ENCODE peak calls at places on chromosomes 5 and 9, in ten cellular contexts. T is CD4-positive, alpha-beta T cell; V is colonic mucosa; X is neural crest cell; U is lung; B is neural progenitor cell; S is breast epithelium; A is A549; R is gastrocnemius medialis; M is stomach. P is an unnamed sample.

GRCh38 chr5:133882801-133883200 is 85.6 kb downstream of the C5orf15 start:
- DNase-seq in S (no peak), V (no peak), R (no peak), A (no peak), M (no peak), B (no peak), X (no peak), T (no peak), U (no peak), P (no peak)

GRCh38 chr9:93081931-93082330 is 14.1 kb upstream of the CARD19 start:
- DNase-seq in V (peak; percentile 5), R (no peak), X (no peak), S (no peak), U (no peak), M (no peak), T (no peak), B (no peak), A (no peak), P (no peak)

GRCh38 chr5:54889826-54890225 is 95.6 kb downstream of the ESM1 start:
- DNase-seq in R (no peak), A (peak; percentile 27), U (no peak), M (no peak), V (no peak), S (no peak), B (no peak), X (no peak), T (no peak), P (no peak)

GRCh38 chr9:93501406-93501805 is 48.0 kb upstream of the FAM120AOS start:
- DNase-seq in V (no peak), S (no peak), U (no peak), A (no peak), B (no peak), X (no peak), T (no peak), M (no peak), R (no peak), P (no peak)

GRCh38 chr5:53423724-53424123 is 56.7 kb upstream of the FST start:
- DNase-seq in B (no peak), M (no peak), U (no peak), T (no peak), S (no peak), R (no peak), X (no peak), A (no peak), V (no peak), P (no peak)

GRCh38 chr5:170445936-170446335 is 56.8 kb upstream of the KCNMB1 start:
- DNase-seq in X (no peak), S (no peak), V (no peak), R (no peak), A (no peak), B (no peak), T (no peak), M (no peak), U (no peak), P (no peak)

GRCh38 chr5:56078675-56079500 is 84.1 kb upstream of the IL6ST start:
- DNase-seq in X (no peak), T (no peak), B (no peak), V (no peak), A (no peak), M (no peak), R (peak; percentile 68), S (no peak), U (no peak), P (no peak)

GRCh38 chr5:112418412-112419049 is 546 bp downstream of the EPB41L4A start:
- DNase-seq in S (no peak), T (no peak), B (peak; percentile 30), R (no peak), X (peak; percentile 2), V (peak; percentile 25), M (no peak), U (no peak), A (no peak), P (no peak)

GRCh38 chr5:107104774-107105050 is 566.0 kb downstream of the EFNA5 start:
- DNase-seq in R (peak; percentile 74), T (no peak), A (peak; percentile 44), M (no peak), B (no peak), S (no peak), V (no peak), X (no peak), U (no peak), P (no peak)

GRCh38 chr9:114385412-114386181 is 2.2 kb downstream of the AKNA start:
- DNase-seq in A (peak; percentile 24), S (peak; percentile 75), U (peak; percentile 70), R (peak; percentile 76), T (peak; percentile 79), B (no peak), V (peak; percentile 74), M (peak; percentile 77), X (no peak), P (no peak)

GRCh38 chr5:9198399-9198798 is 347.5 kb downstream of the SEMA5A start:
- DNase-seq in U (no peak), B (peak; percentile 40), R (no peak), S (no peak), T (no peak), X (no peak), A (no peak), V (no peak), M (no peak), P (no peak)

GRCh38 chr9:108290839-108291585 is 564.8 kb downstream of the ACTL7B start:
- DNase-seq in T (no peak), A (no peak), R (no peak), S (no peak), X (no peak), B (no peak), V (no peak), M (no peak), U (no peak), P (no peak)

GRCh38 chr5:42951169-42951846 is 88.8 kb downstream of the ANXA2R start:
- DNase-seq in M (peak; percentile 32), V (peak; percentile 45), U (no peak), R (peak; percentile 17), S (no peak), T (peak; percentile 58), B (no peak), X (no peak), A (no peak), P (no peak)

GRCh38 chr5:67165524-67166459 is 30.8 kb downstream of the CD180 start:
- DNase-seq in U (peak; percentile 86), T (peak; percentile 73), B (peak; percentile 91), M (peak; percentile 89), S (peak; percentile 85), R (peak; percentile 72), V (peak; percentile 91), X (peak; percentile 73), A (peak; percentile 82), P (no peak)

GRCh38 chr5:93571111-93571977 is 9.7 kb downstream of the NR2F1-AS1 start:
- DNase-seq in A (no peak), T (no peak), S (no peak), U (no peak), V (no peak), M (no peak), X (no peak), R (no peak), B (peak; percentile 59), P (no peak)

GRCh38 chr9:18390393-18390792 is 83.6 kb upstream of the ADAMTSL1 start:
- DNase-seq in T (no peak), S (no peak), V (no peak), A (no peak), R (no peak), B (peak; percentile 9), M (no peak), X (no peak), U (no peak), P (no peak)

GRCh38 chr5:176844706-176845391 is 34.5 kb downstream of the UNC5A start:
- DNase-seq in V (no peak), X (no peak), M (no peak), R (no peak), T (no peak), S (no peak), B (no peak), A (no peak), U (no peak), P (peak; percentile 46)

GRCh38 chr5:155727512-155728145 is 599.3 kb upstream of the SGCD start:
- DNase-seq in X (peak; percentile 5), S (no peak), U (no peak), B (peak; percentile 55), M (no peak), A (peak; percentile 20), T (no peak), V (no peak), R (no peak), P (no peak)

GRCh38 chr5:146410272-146410671 is 36.9 kb upstream of the TCERG1 start:
- DNase-seq in M (no peak), B (no peak), X (no peak), V (no peak), T (no peak), S (no peak), R (no peak), A (no peak), U (no peak), P (no peak)
- TF ChIP-seq CTCF in M (no peak), B (no peak), X (no peak), V (no peak), T (no peak), S (no peak), R (no peak), A (no peak), U (no peak), P (no peak)

GRCh38 chr5:40841068-40841805 is at the start of gene CARD6:
- DNase-seq in A (peak; percentile 62), M (no peak), B (no peak), V (no peak), S (no peak), R (no peak), T (no peak), U (peak; percentile 33), X (no peak), P (no peak)
- TF ChIP-seq CTCF in A (no peak), M (no peak), B (no peak), V (no peak), S (no peak), R (no peak), T (no peak), U (no peak), X (no peak), P (no peak)

GRCh38 chr9:130893250-130894101 is 3.1 kb downstream of the QRFP start:
- DNase-seq in S (no peak), A (peak; percentile 67), T (no peak), R (no peak), M (peak; percentile 40), U (peak; percentile 44), V (no peak), B (peak; percentile 78), X (no peak), P (no peak)
- TF ChIP-seq CTCF in S (no peak), A (peak; percentile 48), T (no peak), R (no peak), M (no peak), U (no peak), V (peak; percentile 35), B (peak; percentile 58), X (no peak), P (no peak)

DNA sequence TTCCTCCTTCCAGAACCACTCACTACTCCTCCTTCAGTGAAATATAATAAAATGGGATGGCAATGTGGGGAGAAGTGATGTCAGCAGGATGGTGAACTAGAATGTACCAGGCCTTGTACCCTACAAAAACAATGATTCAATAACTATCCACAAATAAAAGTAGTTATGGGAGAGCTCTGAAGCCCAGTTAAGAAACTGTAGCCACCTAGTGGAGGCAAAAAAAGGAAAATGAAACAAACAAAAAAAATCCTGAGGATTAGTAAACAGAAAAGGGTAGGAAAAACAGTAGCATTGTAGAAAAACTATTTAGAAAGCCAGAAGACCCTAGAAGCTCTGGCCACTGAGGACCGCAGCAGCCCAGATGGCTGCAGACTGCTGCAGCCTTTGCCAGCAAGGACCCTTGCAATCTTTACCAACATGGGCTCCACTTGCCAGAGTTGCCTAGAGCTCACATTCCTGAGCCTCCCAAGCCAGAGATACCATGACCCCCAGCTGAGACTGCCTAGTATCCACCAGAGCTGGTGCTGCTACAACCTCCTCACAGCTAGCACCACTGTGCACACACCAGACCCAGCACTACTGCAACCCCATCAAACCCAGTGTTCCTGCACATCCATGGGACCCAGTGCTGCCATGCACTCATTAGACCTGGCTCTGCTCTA is 259.7 kb upstream of the MSX2 start:
- DNase-seq in T (no peak), M (no peak), R (no peak), S (no peak), B (no peak), U (no peak), A (no peak), V (no peak), X (no peak), P (no peak)
- TF ChIP-seq CTCF in T (no peak), M (no peak), R (no peak), S (no peak), B (peak; percentile 40), U (no peak), A (no peak), V (no peak), X (peak; percentile 54), P (peak; percentile 8)

P was measured in D721Med.